ENCODE peak calls at places on chromosomes 11 and 22, in five cellular contexts. B is neuronal stem cell; F is CD4-positive, CD25-positive, alpha-beta regulatory T cell; A is naive thymus-derived CD4-positive, alpha-beta T cell; M is heart left ventricle. X is an unnamed sample. For H3K4me1 and H3K36me3, the result is how much of the 10 kb centered on the place peaks cover.

GRCh38 chr22:29157759-29158535 is 47.7 kb upstream of the EMID1 start:
- DNase-seq in M (no peak), F (no peak), A (no peak), B (no peak), X (no peak)

GRCh38 chr22:40855104-40855959 is 1.1 kb downstream of the ST13 start:
- DNase-seq in M (no peak), A (no peak), F (no peak), B (no peak), X (no peak)

GRCh38 chr11:61963282-61964057 is 4.0 kb downstream of the FTH1 start:
- DNase-seq in A (no peak), F (peak), M (no peak), B (no peak), X (no peak)

GRCh38 chr22:32574397-32574796 is 99.8 kb downstream of the FBXO7 start:
- DNase-seq in B (no peak), A (no peak), M (no peak), F (no peak), X (no peak)

GRCh38 chr11:96342971-96343711 is at the start of gene MAML2:
- DNase-seq in M (peak), F (peak), B (peak), A (peak), X (peak)

GRCh38 chr22:31137721-31138120 is 2.6 kb downstream of the PLA2G3 start:
- DNase-seq in A (no peak), B (no peak), F (no peak), M (no peak), X (no peak)

GRCh38 chr22:19455585-19456370 is 8.3 kb upstream of the C22orf39 start:
- DNase-seq in M (no peak), A (no peak), F (no peak), B (no peak), X (no peak)

GRCh38 chr11:44333271-44334218 is 23.6 kb upstream of the ALX4 start:
- DNase-seq in M (no peak), B (no peak), F (no peak), A (no peak), X (no peak)

GRCh38 chr11:75969626-75970308 is 154.8 kb downstream of the UVRAG start:
- DNase-seq in M (no peak), B (no peak), F (no peak), A (no peak), X (no peak)

GRCh38 chr11:35487532-35488078 is 37.8 kb downstream of the PAMR1 start:
- DNase-seq in F (no peak), B (peak), A (no peak), M (no peak), X (no peak)

GRCh38 chr11:2092956-2093412 is 46.2 kb downstream of the IGF2 start:
- DNase-seq in B (no peak), F (peak), A (peak), M (peak), X (peak)

GRCh38 chr11:62534779-62535545 is 11.6 kb downstream of the AHNAK start:
- DNase-seq in A (no peak), B (no peak), F (no peak), M (no peak), X (no peak)

GRCh38 chr22:39343259-39344045 is 6.3 kb upstream of the SYNGR1 start:
- DNase-seq in M (peak), B (no peak), F (peak), A (peak), X (peak)

GRCh38 chr22:39748877-39749276 is 144.7 kb downstream of the ENTHD1 start:
- DNase-seq in F (no peak), B (no peak), A (no peak), M (no peak), X (no peak)

GRCh38 chr11:123145220-123145619 is 49.8 kb downstream of the CLMP start:
- DNase-seq in F (no peak), M (peak), A (no peak), B (no peak), X (no peak)

GRCh38 chr11:68048681-68049508 is 10.1 kb downstream of the TCIRG1 start:
- DNase-seq in A (no peak), F (no peak), M (no peak), B (no peak), X (no peak)

GRCh38 chr11:95149659-95150294 is 60.1 kb downstream of the ENDOD1 start:
- DNase-seq in F (no peak), B (peak), A (no peak), M (peak), X (no peak)

GRCh38 chr11:65047581-65048422 is 6.8 kb downstream of the SAC3D1 start:
- DNase-seq in M (no peak), F (peak), B (no peak), A (no peak), X (no peak)

GRCh38 chr22:27719535-27720227 is 81.9 kb downstream of the MN1 start:
- DNase-seq in M (peak), A (no peak), B (no peak), F (no peak), X (no peak)

GRCh38 chr11:70590356-70590991 is 192.1 kb downstream of the CTTN start:
- DNase-seq in M (no peak), F (no peak), A (no peak), B (no peak), X (no peak)

GRCh38 chr22:26621663-26622062 is at the start of gene CRYBA4:
- DNase-seq in M (no peak), A (no peak), B (no peak), F (no peak), X (no peak)

GRCh38 chr11:5280582-5281102 is 10.9 kb upstream of the HBE1 start:
- DNase-seq in M (peak), A (no peak), F (no peak), B (no peak), X (no peak)

GRCh38 chr11:36431429-36432092 is 78.5 kb downstream of the TRAF6 start:
- DNase-seq in A (no peak), F (no peak), M (peak), B (no peak), X (no peak)

GRCh38 chr11:64246874-64247728 is at the start of gene PPP1R14B:
- DNase-seq in B (peak), F (peak), A (peak), M (peak), X (peak)

GRCh38 chr22:28329582-28330073 is 350.0 kb downstream of the TTC28 start:
- DNase-seq in M (no peak), F (no peak), A (no peak), B (no peak), X (no peak)

GRCh38 chr11:14029971-14030531 is 67.5 kb downstream of the SPON1 start:
- DNase-seq in B (no peak), F (no peak), M (peak), A (no peak), X (no peak)

GRCh38 chr22:23035557-23036277 is 34.6 kb upstream of the GNAZ start:
- DNase-seq in A (peak), M (no peak), F (no peak), B (no peak), X (no peak)

GRCh38 chr11:97833412-97833811 is 1187.3 kb upstream of the CNTN5 start:
- DNase-seq in B (no peak), F (no peak), M (no peak), A (no peak), X (no peak)

GRCh38 chr11:8092587-8093424 is 11.8 kb downstream of the TUB start:
- DNase-seq in A (no peak), F (no peak), M (peak), B (no peak), X (no peak)

GRCh38 chr11:104965735-104966134 is 2.6 kb downstream of the CASP4 start:
- DNase-seq in F (no peak), B (no peak), M (no peak), A (no peak), X (no peak)

GRCh38 chr11:15104166-15104565 is 10.6 kb upstream of the INSC start:
- DNase-seq in M (no peak), A (no peak), B (no peak), F (no peak), X (no peak)

GRCh38 chr11:128689946-128690745 is 3.7 kb upstream of the FLI1 start:
- DNase-seq in B (no peak), F (no peak), A (no peak), M (peak), X (no peak)

GRCh38 chr22:29269731-29270474 is 1.8 kb downstream of the EWSR1 start:
- DNase-seq in F (no peak), A (no peak), M (no peak), B (no peak), X (no peak)

GRCh38 chr22:47334596-47334995 is 572.1 kb downstream of the TBC1D22A start:
- DNase-seq in F (no peak), A (no peak), M (no peak), B (no peak), X (no peak)

GRCh38 chr11:66619080-66619554 is 2.7 kb downstream of the RBM14 start:
- DNase-seq in M (no peak), B (no peak), F (peak), A (peak), X (peak)

GRCh38 chr11:46472662-46472994 is 81.1 kb upstream of the CHRM4 start:
- DNase-seq in M (peak), F (no peak), A (no peak), B (no peak), X (no peak)

GRCh38 chr11:69674267-69674885 is 777 bp downstream of the LTO1 start:
- DNase-seq in A (no peak), F (no peak), M (no peak), B (no peak), X (no peak)

GRCh38 chr11:68904458-68904847 is 762 bp downstream of the IGHMBP2 start:
- DNase-seq in A (no peak), B (peak), F (no peak), M (peak), X (no peak)

GRCh38 chr11:6601041-6601461 is 2.4 kb downstream of the RRP8 start:
- DNase-seq in B (no peak), A (no peak), F (no peak), M (no peak), X (no peak)
- H3K4me1 ChIP-seq in B (under half), A (under half), F (under half), M (half or more), X (under half)

DNA sequence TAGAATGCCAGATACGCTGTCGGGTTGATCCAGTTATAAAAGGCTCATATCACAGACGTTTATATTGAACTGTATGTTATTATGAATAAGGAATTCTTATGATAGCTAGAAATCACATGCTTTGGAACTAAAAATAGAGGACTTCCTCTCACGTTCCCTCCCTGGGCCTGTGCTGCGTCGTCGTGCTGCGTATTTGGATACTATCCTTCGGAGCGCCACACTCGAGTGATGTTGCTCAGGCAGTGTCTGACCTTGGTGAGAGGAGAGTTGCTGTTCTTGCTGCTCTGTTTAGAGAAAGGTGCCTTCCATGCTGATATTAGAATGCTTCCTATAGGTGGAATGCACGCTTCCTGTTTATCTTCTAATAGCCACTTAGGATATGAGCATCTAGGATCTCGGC is 20.2 kb upstream of the ST14 start:
- DNase-seq in B (no peak), A (no peak), M (no peak), F (no peak), X (no peak)
- H3K36me3 ChIP-seq in B (half or more), A (under half), M (half or more), F (half or more), X (under half)

GRCh38 chr22:45584121-45584570 is 81.5 kb downstream of the FBLN1 start:
- DNase-seq in A (no peak), M (no peak), F (no peak), B (no peak), X (no peak)
- H3K4me3 ChIP-seq in A (no peak), M (no peak), F (no peak), B (no peak), X (no peak)

DNA sequence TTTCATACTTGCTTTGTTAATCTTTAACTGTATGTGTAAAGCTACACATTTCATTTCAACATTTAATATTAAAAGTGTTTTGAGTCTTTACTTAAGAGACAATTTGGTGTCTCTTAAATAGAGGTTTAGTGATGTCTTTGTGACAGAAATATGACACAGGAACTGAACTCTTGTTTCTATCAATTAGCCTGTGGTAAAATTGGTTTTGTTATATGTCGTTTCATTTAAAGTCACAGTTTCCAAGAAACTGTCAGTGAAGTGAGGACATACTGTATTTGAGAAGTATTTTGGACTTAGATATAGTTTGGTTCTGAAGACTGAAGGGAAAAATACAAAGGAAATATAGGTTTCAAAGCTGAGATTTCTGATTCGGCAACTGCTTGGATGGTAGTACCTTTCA is 6.4 kb upstream of the IL18BP start:
- DNase-seq in B (no peak), A (no peak), M (no peak), F (no peak), X (no peak)
- H3K4me1 ChIP-seq in B (under half), A (under half), M (under half), F (under half), X (under half)

X was measured in CD8-positive, alpha-beta memory T cell.